ENCODE peak calls at places on chromosome 21, in nine cellular contexts. K is NB4; M is SW 1271; C is HTR-8/SVneo; E is GM04504; J is Daoy; S is activated naive CD4-positive, alpha-beta T cell; G is HT-29; U is stomach. N is an unnamed sample.

GRCh38 chr21:42845296-42845965 is 33.9 kb downstream of the WDR4 start:
- DNase-seq in K (no peak), M (no peak), C (no peak), E (no peak), J (no peak), S (no peak), G (no peak), U (peak), N (no peak)

GRCh38 chr21:42031816-42032215 is 21.7 kb upstream of the ZBTB21 start:
- DNase-seq in K (no peak), M (no peak), C (no peak), E (no peak), J (no peak), S (no peak), G (no peak), U (no peak), N (no peak)

GRCh38 chr21:44774972-44775371 is 26.6 kb downstream of the UBE2G2 start:
- DNase-seq in K (no peak), M (no peak), C (no peak), E (no peak), J (no peak), S (no peak), G (no peak), U (no peak), N (no peak)

GRCh38 chr21:30713786-30714185 is 4.8 kb downstream of the KRTAP21-3 start:
- DNase-seq in K (no peak), M (no peak), C (no peak), E (no peak), J (peak), S (no peak), G (no peak), U (no peak), N (peak)

GRCh38 chr21:27802816-27803475 is 836.1 kb upstream of the ADAMTS5 start:
- DNase-seq in K (peak), M (peak), C (peak), E (no peak), J (peak), S (no peak), G (peak), U (peak), N (peak)

GRCh38 chr21:26844258-26845065 is 747 bp downstream of the ADAMTS1 start:
- DNase-seq in K (no peak), M (peak), C (peak), E (no peak), J (peak), S (no peak), G (no peak), U (no peak), N (peak)

GRCh38 chr21:42654913-42655796 is 1.7 kb downstream of the PDE9A start:
- DNase-seq in K (no peak), M (no peak), C (no peak), E (no peak), J (no peak), S (no peak), G (no peak), U (no peak), N (no peak)

GRCh38 chr21:41961282-41961701 is 7.5 kb upstream of the C2CD2 start:
- DNase-seq in K (no peak), M (no peak), C (peak), E (no peak), J (peak), S (no peak), G (no peak), U (no peak), N (no peak)

GRCh38 chr21:44059710-44060109 is 47.5 kb upstream of the PWP2 start:
- DNase-seq in K (no peak), M (no peak), C (no peak), E (no peak), J (no peak), S (no peak), G (no peak), U (no peak), N (no peak)

GRCh38 chr21:33067457-33067856 is 2.5 kb upstream of the OLIG1 start:
- DNase-seq in K (peak), M (no peak), C (no peak), E (no peak), J (no peak), S (no peak), G (no peak), U (no peak), N (peak)

GRCh38 chr21:41167348-41168342 is at the start of gene BACE2:
- DNase-seq in K (no peak), M (peak), C (no peak), E (peak), J (peak), S (no peak), G (peak), U (peak), N (no peak)

GRCh38 chr21:25383545-25383944 is 223.7 kb downstream of the MRPL39 start:
- DNase-seq in K (no peak), M (no peak), C (no peak), E (no peak), J (no peak), S (no peak), G (no peak), U (no peak), N (no peak)

GRCh38 chr21:45294509-45295291 is 7.0 kb upstream of the POFUT2 start:
- DNase-seq in K (no peak), M (no peak), C (peak), E (peak), J (peak), S (no peak), G (no peak), U (peak), N (peak)

GRCh38 chr21:25296239-25296638 is 311.0 kb downstream of the MRPL39 start:
- DNase-seq in K (no peak), M (no peak), C (no peak), E (no peak), J (no peak), S (no peak), G (no peak), U (no peak), N (no peak)

GRCh38 chr21:20404915-20405314 is 593.3 kb upstream of the NCAM2 start:
- DNase-seq in K (no peak), M (peak), C (no peak), E (no peak), J (no peak), S (no peak), G (no peak), U (no peak), N (no peak)

GRCh38 chr21:26918318-26919065 is 48.4 kb downstream of the ADAMTS5 start:
- DNase-seq in K (no peak), M (no peak), C (peak), E (peak), J (peak), S (no peak), G (no peak), U (no peak), N (no peak)

GRCh38 chr21:26966978-26967913 is at the start of gene ADAMTS5:
- DNase-seq in K (peak), M (no peak), C (peak), E (peak), J (peak), S (no peak), G (no peak), U (peak), N (peak)

GRCh38 chr21:20301395-20301794 is 696.8 kb upstream of the NCAM2 start:
- DNase-seq in K (no peak), M (no peak), C (no peak), E (no peak), J (no peak), S (no peak), G (no peak), U (no peak), N (no peak)

GRCh38 chr21:29499734-29500343 is 201.1 kb downstream of the BACH1 start:
- DNase-seq in K (peak), M (peak), C (peak), E (no peak), J (peak), S (no peak), G (peak), U (no peak), N (peak)

GRCh38 chr21:45590726-45591618 is 48.7 kb upstream of the SLC19A1 start:
- DNase-seq in K (peak), M (no peak), C (no peak), E (no peak), J (no peak), S (no peak), G (no peak), U (no peak), N (no peak)

GRCh38 chr21:44849616-44850130 is 23.8 kb downstream of the PTTG1IP start:
- DNase-seq in K (peak), M (no peak), C (no peak), E (no peak), J (no peak), S (no peak), G (peak), U (no peak), N (no peak)

GRCh38 chr21:43627527-43627926 is 31.8 kb downstream of the HSF2BP start:
- DNase-seq in K (no peak), M (no peak), C (no peak), E (no peak), J (no peak), S (no peak), G (no peak), U (no peak), N (no peak)

GRCh38 chr21:46454634-46455390 is 3.9 kb upstream of the DIP2A start:
- DNase-seq in K (peak), M (no peak), C (no peak), E (no peak), J (no peak), S (no peak), G (no peak), U (no peak), N (no peak)

GRCh38 chr21:45747802-45748445 is 104.4 kb downstream of the PCBP3 start:
- DNase-seq in K (no peak), M (peak), C (peak), E (peak), J (peak), S (no peak), G (no peak), U (no peak), N (peak)

GRCh38 chr21:14383596-14384210 is 757 bp upstream of the HSPA13 start:
- DNase-seq in K (peak), M (no peak), C (peak), E (peak), J (no peak), S (no peak), G (no peak), U (no peak), N (no peak)

GRCh38 chr21:15688016-15688415 is 41.8 kb upstream of the USP25 start:
- DNase-seq in K (no peak), M (no peak), C (no peak), E (no peak), J (no peak), S (no peak), G (no peak), U (no peak), N (no peak)

GRCh38 chr21:18334066-18334465 is 69.5 kb downstream of the TMPRSS15 start:
- DNase-seq in K (no peak), M (no peak), C (no peak), E (no peak), J (peak), S (no peak), G (no peak), U (no peak), N (no peak)

GRCh38 chr21:37797403-37797802 is 118.9 kb downstream of the KCNJ6 start:
- DNase-seq in K (no peak), M (no peak), C (no peak), E (no peak), J (peak), S (no peak), G (no peak), U (no peak), N (no peak)

GRCh38 chr21:42537106-42537742 is 23.6 kb downstream of the SLC37A1 start:
- DNase-seq in K (peak), M (no peak), C (no peak), E (no peak), J (peak), S (no peak), G (peak), U (no peak), N (peak)

GRCh38 chr21:45248301-45248892 is 39.3 kb downstream of the POFUT2 start:
- DNase-seq in K (no peak), M (no peak), C (no peak), E (no peak), J (no peak), S (no peak), G (no peak), U (no peak), N (no peak)

GRCh38 chr21:14603202-14603601 is 57.1 kb upstream of the SAMSN1 start:
- DNase-seq in K (peak), M (peak), C (peak), E (peak), J (no peak), S (no peak), G (no peak), U (no peak), N (no peak)

GRCh38 chr21:44485254-44485793 is 30.0 kb downstream of the LRRC3 start:
- DNase-seq in K (no peak), M (peak), C (no peak), E (no peak), J (no peak), S (no peak), G (no peak), U (no peak), N (no peak)

GRCh38 chr21:39852021-39852721 is 15.1 kb upstream of the PCP4 start:
- DNase-seq in K (no peak), M (no peak), C (no peak), E (no peak), J (no peak), S (no peak), G (no peak), U (no peak), N (peak)

GRCh38 chr21:31554511-31555022 is 104.9 kb upstream of the SOD1 start:
- DNase-seq in K (no peak), M (no peak), C (peak), E (no peak), J (peak), S (no peak), G (no peak), U (no peak), N (no peak)

GRCh38 chr21:26098758-26099157 is 71.8 kb downstream of the APP start:
- DNase-seq in K (no peak), M (no peak), C (no peak), E (no peak), J (no peak), S (no peak), G (no peak), U (no peak), N (no peak)

GRCh38 chr21:21156397-21156796 is 158.2 kb downstream of the NCAM2 start:
- DNase-seq in K (no peak), M (no peak), C (no peak), E (no peak), J (no peak), S (no peak), G (no peak), U (no peak), N (no peak)

GRCh38 chr21:37208056-37208705 is 59.0 kb downstream of the VPS26C start:
- DNase-seq in K (peak), M (no peak), C (no peak), E (no peak), J (no peak), S (no peak), G (peak), U (peak), N (peak)

N was measured in SJCRH30.